ENCODE peak calls at places on chromosome 14, in five cellular contexts. One of them, this sample, is unnamed.
A peak's percentile ranks its signal among the peaks of the same experiment; 100 is the strongest.

GRCh38 chr14:75050852-75051555 is at the start of gene MLH3:
- DNase-seq in stomach: peak; percentile 81
- DNase-seq in CD8-positive, alpha-beta memory T cell: peak; percentile 87
- DNase-seq in adipocyte: peak; percentile 85
- DNase-seq in mesenchymal stem cell: peak; percentile 76
- DNase-seq in this sample: peak; percentile 93

GRCh38 chr14:71240866-71241520 is 333.7 kb downstream of the PCNX1 start:
- DNase-seq in CD8-positive, alpha-beta memory T cell: no peak
- DNase-seq in adipocyte: no peak
- DNase-seq in stomach: no peak
- DNase-seq in mesenchymal stem cell: no peak
- DNase-seq in this sample: no peak

GRCh38 chr14:26729851-26730250 is 132.0 kb upstream of the NOVA1 start:
- DNase-seq in CD8-positive, alpha-beta memory T cell: no peak
- DNase-seq in adipocyte: peak; percentile 48
- DNase-seq in mesenchymal stem cell: no peak
- DNase-seq in stomach: no peak
- DNase-seq in this sample: no peak

GRCh38 chr14:90743826-90744225 is 72.4 kb downstream of the TTC7B start:
- DNase-seq in adipocyte: no peak
- DNase-seq in CD8-positive, alpha-beta memory T cell: no peak
- DNase-seq in stomach: no peak
- DNase-seq in mesenchymal stem cell: no peak
- DNase-seq in this sample: no peak

GRCh38 chr14:21233457-21234076 is 35.7 kb downstream of the HNRNPC start:
- DNase-seq in mesenchymal stem cell: peak; percentile 29
- DNase-seq in CD8-positive, alpha-beta memory T cell: no peak
- DNase-seq in stomach: no peak
- DNase-seq in adipocyte: no peak
- DNase-seq in this sample: no peak

GRCh38 chr14:31278883-31279282 is 71.3 kb upstream of the HECTD1 start:
- DNase-seq in stomach: no peak
- DNase-seq in CD8-positive, alpha-beta memory T cell: no peak
- DNase-seq in mesenchymal stem cell: no peak
- DNase-seq in adipocyte: no peak
- DNase-seq in this sample: no peak

GRCh38 chr14:93322886-93323596 is 9.8 kb downstream of the BTBD7 start:
- DNase-seq in stomach: no peak
- DNase-seq in CD8-positive, alpha-beta memory T cell: no peak
- DNase-seq in mesenchymal stem cell: no peak
- DNase-seq in adipocyte: no peak
- DNase-seq in this sample: no peak

GRCh38 chr14:23076785-23077408 is 18.0 kb downstream of the ACIN1 start:
- DNase-seq in adipocyte: peak; percentile 72
- DNase-seq in stomach: no peak
- DNase-seq in mesenchymal stem cell: peak; percentile 58
- DNase-seq in CD8-positive, alpha-beta memory T cell: no peak
- DNase-seq in this sample: no peak

GRCh38 chr14:83924259-83924658 is 1605.7 kb upstream of the FLRT2 start:
- DNase-seq in mesenchymal stem cell: no peak
- DNase-seq in CD8-positive, alpha-beta memory T cell: no peak
- DNase-seq in stomach: no peak
- DNase-seq in adipocyte: no peak
- DNase-seq in this sample: no peak

GRCh38 chr14:82855912-82856381 is 1322.3 kb upstream of the SEL1L start:
- DNase-seq in stomach: no peak
- DNase-seq in adipocyte: peak; percentile 4
- DNase-seq in mesenchymal stem cell: peak; percentile 62
- DNase-seq in CD8-positive, alpha-beta memory T cell: no peak
- DNase-seq in this sample: peak; percentile 1

GRCh38 chr14:37824936-37825698 is 229.7 kb downstream of the TTC6 start:
- DNase-seq in CD8-positive, alpha-beta memory T cell: no peak
- DNase-seq in stomach: no peak
- DNase-seq in mesenchymal stem cell: peak; percentile 58
- DNase-seq in adipocyte: no peak
- DNase-seq in this sample: no peak

GRCh38 chr14:91229743-91230200 is 14.7 kb downstream of the GPR68 start:
- DNase-seq in CD8-positive, alpha-beta memory T cell: peak; percentile 86
- DNase-seq in adipocyte: no peak
- DNase-seq in stomach: no peak
- DNase-seq in mesenchymal stem cell: peak; percentile 37
- DNase-seq in this sample: peak; percentile 64

GRCh38 chr14:68526420-68527105 is 266.3 kb downstream of the ZFP36L1 start:
- DNase-seq in adipocyte: no peak
- DNase-seq in stomach: peak; percentile 80
- DNase-seq in mesenchymal stem cell: no peak
- DNase-seq in CD8-positive, alpha-beta memory T cell: no peak
- DNase-seq in this sample: no peak

GRCh38 chr14:37056473-37056872 is 115.9 kb downstream of the SLC25A21 start:
- DNase-seq in adipocyte: no peak
- DNase-seq in stomach: no peak
- DNase-seq in CD8-positive, alpha-beta memory T cell: no peak
- DNase-seq in mesenchymal stem cell: peak; percentile 38
- DNase-seq in this sample: no peak

GRCh38 chr14:75906228-75906627 is 75.6 kb downstream of the TGFB3 start:
- DNase-seq in adipocyte: no peak
- DNase-seq in CD8-positive, alpha-beta memory T cell: no peak
- DNase-seq in stomach: no peak
- DNase-seq in mesenchymal stem cell: no peak
- DNase-seq in this sample: no peak

GRCh38 chr14:79549515-79549914 is 661.8 kb downstream of the DIO2 start:
- DNase-seq in stomach: no peak
- DNase-seq in mesenchymal stem cell: peak; percentile 20
- DNase-seq in adipocyte: no peak
- DNase-seq in CD8-positive, alpha-beta memory T cell: no peak
- DNase-seq in this sample: no peak

GRCh38 chr14:37124617-37125016 is 47.8 kb downstream of the SLC25A21 start:
- DNase-seq in adipocyte: no peak
- DNase-seq in stomach: no peak
- DNase-seq in CD8-positive, alpha-beta memory T cell: no peak
- DNase-seq in mesenchymal stem cell: no peak
- DNase-seq in this sample: no peak

GRCh38 chr14:87992349-87992719 is 648 bp downstream of the GALC start:
- DNase-seq in CD8-positive, alpha-beta memory T cell: no peak
- DNase-seq in mesenchymal stem cell: no peak
- DNase-seq in adipocyte: no peak
- DNase-seq in stomach: no peak
- DNase-seq in this sample: peak; percentile 59

GRCh38 chr14:34875031-34875922 is at the start of gene BAZ1A:
- DNase-seq in adipocyte: peak; percentile 87
- DNase-seq in mesenchymal stem cell: peak; percentile 97
- DNase-seq in CD8-positive, alpha-beta memory T cell: peak; percentile 52
- DNase-seq in stomach: peak; percentile 64
- DNase-seq in this sample: peak; percentile 90

GRCh38 chr14:74979442-74980397 is 23.0 kb upstream of the EIF2B2 start:
- DNase-seq in stomach: no peak
- DNase-seq in adipocyte: peak; percentile 73
- DNase-seq in mesenchymal stem cell: peak; percentile 73
- DNase-seq in CD8-positive, alpha-beta memory T cell: no peak
- DNase-seq in this sample: no peak

GRCh38 chr14:74941676-74942097 is 13.7 kb downstream of the PGF start:
- DNase-seq in adipocyte: peak; percentile 57
- DNase-seq in CD8-positive, alpha-beta memory T cell: peak; percentile 67
- DNase-seq in stomach: no peak
- DNase-seq in mesenchymal stem cell: peak; percentile 63
- DNase-seq in this sample: peak; percentile 32

GRCh38 chr14:102316048-102316745 is 3.3 kb upstream of the ZNF839 start:
- DNase-seq in CD8-positive, alpha-beta memory T cell: peak; percentile 62
- DNase-seq in mesenchymal stem cell: peak; percentile 87
- DNase-seq in stomach: no peak
- DNase-seq in adipocyte: no peak
- DNase-seq in this sample: no peak

GRCh38 chr14:106318700-106319099 is 792.3 kb downstream of the TMEM121 start:
- DNase-seq in adipocyte: no peak
- DNase-seq in CD8-positive, alpha-beta memory T cell: peak; percentile 52
- DNase-seq in stomach: no peak
- DNase-seq in mesenchymal stem cell: no peak
- DNase-seq in this sample: no peak

GRCh38 chr14:54894995-54895394 is 7.6 kb downstream of the GCH1 start:
- DNase-seq in stomach: no peak
- DNase-seq in adipocyte: no peak
- DNase-seq in CD8-positive, alpha-beta memory T cell: no peak
- DNase-seq in mesenchymal stem cell: peak; percentile 82
- DNase-seq in this sample: no peak

GRCh38 chr14:77071938-77072388 is 26.1 kb upstream of the CIPC start:
- DNase-seq in CD8-positive, alpha-beta memory T cell: no peak
- DNase-seq in stomach: no peak
- DNase-seq in adipocyte: no peak
- DNase-seq in mesenchymal stem cell: no peak
- DNase-seq in this sample: no peak

GRCh38 chr14:21098134-21098891 is at the start of gene ZNF219:
- DNase-seq in adipocyte: peak; percentile 81
- DNase-seq in CD8-positive, alpha-beta memory T cell: peak; percentile 65
- DNase-seq in mesenchymal stem cell: peak; percentile 52
- DNase-seq in stomach: peak; percentile 53
- DNase-seq in this sample: peak; percentile 76

GRCh38 chr14:58738189-58738836 is 100.6 kb downstream of the DACT1 start:
- DNase-seq in mesenchymal stem cell: peak; percentile 95
- DNase-seq in adipocyte: peak; percentile 81
- DNase-seq in CD8-positive, alpha-beta memory T cell: no peak
- DNase-seq in stomach: no peak
- DNase-seq in this sample: no peak

DNA sequence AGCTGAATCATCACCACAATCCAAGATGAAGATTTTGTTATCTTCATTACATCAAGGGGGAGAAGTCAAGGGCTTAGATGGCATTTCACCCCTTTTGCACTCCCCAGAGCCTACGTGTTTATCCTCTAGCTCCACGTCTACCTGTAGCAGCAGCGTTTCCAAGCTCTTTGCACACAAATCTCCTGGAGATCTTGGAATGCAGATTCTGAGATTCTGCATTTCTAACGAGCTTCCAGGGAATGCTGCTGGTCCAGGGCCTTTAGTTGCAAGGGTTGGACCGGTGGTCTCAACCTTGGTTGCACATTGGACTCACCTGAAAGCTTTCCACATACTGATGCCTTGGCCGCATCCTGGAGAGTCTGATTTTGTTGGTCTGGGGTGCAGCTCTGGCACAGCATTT is 49.5 kb upstream of the STON2 start:
- DNase-seq in mesenchymal stem cell: no peak
- DNase-seq in stomach: no peak
- DNase-seq in adipocyte: no peak
- DNase-seq in CD8-positive, alpha-beta memory T cell: no peak
- DNase-seq in this sample: no peak
- H3K4me1 ChIP-seq in mesenchymal stem cell: peaks cover 13% of the 10 kb centered on the region
- H3K4me1 ChIP-seq in stomach: peaks cover 23% of the 10 kb centered on the region
- H3K4me1 ChIP-seq in adipocyte: peaks cover 31% of the 10 kb centered on the region
- H3K4me1 ChIP-seq in CD8-positive, alpha-beta memory T cell: no peaks in the 10 kb centered on the region
- H3K4me1 ChIP-seq in this sample: no peaks in the 10 kb centered on the region

GRCh38 chr14:105249175-105250007 is 1.1 kb downstream of the BTBD6 start:
- DNase-seq in mesenchymal stem cell: peak; percentile 51
- DNase-seq in stomach: peak; percentile 35
- DNase-seq in CD8-positive, alpha-beta memory T cell: no peak
- DNase-seq in adipocyte: no peak
- DNase-seq in this sample: peak; percentile 24
- H3K4me1 ChIP-seq in mesenchymal stem cell: peaks cover 16% of the 10 kb centered on the region
- H3K4me1 ChIP-seq in stomach: peaks cover 32% of the 10 kb centered on the region
- H3K4me1 ChIP-seq in CD8-positive, alpha-beta memory T cell: peaks cover 17% of the 10 kb centered on the region
- H3K4me1 ChIP-seq in adipocyte: peaks cover 24% of the 10 kb centered on the region
- H3K4me1 ChIP-seq in this sample: no peaks in the 10 kb centered on the region

DNA sequence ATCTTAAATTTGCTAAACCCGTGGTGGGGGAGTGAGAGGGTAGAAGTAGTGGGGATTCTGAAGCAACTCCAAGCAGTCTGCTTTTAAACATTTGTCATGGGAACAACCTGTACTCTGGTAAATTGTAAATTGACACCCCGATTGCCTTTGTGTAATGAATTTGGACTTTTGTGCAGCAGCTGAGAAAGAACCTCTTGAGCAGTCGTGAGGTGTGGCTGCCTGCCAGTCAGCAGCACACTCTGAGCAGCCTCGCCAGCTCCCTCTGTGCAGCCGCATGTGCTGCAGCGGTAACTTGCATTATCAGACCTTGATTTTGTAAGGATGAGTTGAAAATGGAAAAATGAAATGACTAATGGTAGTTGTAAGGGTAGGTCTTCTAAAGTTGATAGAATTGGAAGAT is 74.3 kb downstream of the SUSD6 start:
- DNase-seq in stomach: peak; percentile 82
- DNase-seq in mesenchymal stem cell: no peak
- DNase-seq in adipocyte: peak; percentile 51
- DNase-seq in CD8-positive, alpha-beta memory T cell: no peak
- DNase-seq in this sample: peak; percentile 82
- H3K4me1 ChIP-seq in stomach: peaks cover 94% of the 10 kb centered on the region
- H3K4me1 ChIP-seq in mesenchymal stem cell: peaks cover 7% of the 10 kb centered on the region
- H3K4me1 ChIP-seq in adipocyte: peaks cover 48% of the 10 kb centered on the region
- H3K4me1 ChIP-seq in CD8-positive, alpha-beta memory T cell: peaks cover 52% of the 10 kb centered on the region
- H3K4me1 ChIP-seq in this sample: peaks cover 23% of the 10 kb centered on the region

GRCh38 chr14:99532310-99532709 is 51.1 kb downstream of the CCNK start:
- DNase-seq in mesenchymal stem cell: no peak
- DNase-seq in adipocyte: no peak
- DNase-seq in CD8-positive, alpha-beta memory T cell: no peak
- DNase-seq in stomach: no peak
- DNase-seq in this sample: no peak
- H3K4me1 ChIP-seq in mesenchymal stem cell: peaks cover 50% of the 10 kb centered on the region
- H3K4me1 ChIP-seq in adipocyte: peaks cover 2% of the 10 kb centered on the region
- H3K4me1 ChIP-seq in CD8-positive, alpha-beta memory T cell: no peaks in the 10 kb centered on the region
- H3K4me1 ChIP-seq in stomach: peaks cover 49% of the 10 kb centered on the region
- H3K4me1 ChIP-seq in this sample: no peaks in the 10 kb centered on the region

GRCh38 chr14:50225067-50225973 is 6.1 kb downstream of the SOS2 start:
- DNase-seq in mesenchymal stem cell: peak; percentile 65
- DNase-seq in stomach: no peak
- DNase-seq in adipocyte: peak; percentile 77
- DNase-seq in CD8-positive, alpha-beta memory T cell: no peak
- DNase-seq in this sample: peak; percentile 72
- H3K4me1 ChIP-seq in mesenchymal stem cell: peaks cover 2% of the 10 kb centered on the region
- H3K4me1 ChIP-seq in stomach: peaks cover 77% of the 10 kb centered on the region
- H3K4me1 ChIP-seq in adipocyte: peaks cover 45% of the 10 kb centered on the region
- H3K4me1 ChIP-seq in CD8-positive, alpha-beta memory T cell: peaks cover 36% of the 10 kb centered on the region
- H3K4me1 ChIP-seq in this sample: peaks cover 14% of the 10 kb centered on the region

GRCh38 chr14:95910628-95911027 is 34.0 kb downstream of the TUNAR start:
- DNase-seq in adipocyte: no peak
- DNase-seq in CD8-positive, alpha-beta memory T cell: no peak
- DNase-seq in mesenchymal stem cell: no peak
- DNase-seq in stomach: no peak
- DNase-seq in this sample: no peak
- H3K4me1 ChIP-seq in adipocyte: no peaks in the 10 kb centered on the region
- H3K4me1 ChIP-seq in CD8-positive, alpha-beta memory T cell: no peaks in the 10 kb centered on the region
- H3K4me1 ChIP-seq in mesenchymal stem cell: no peaks in the 10 kb centered on the region
- H3K4me1 ChIP-seq in stomach: no peaks in the 10 kb centered on the region
- H3K4me1 ChIP-seq in this sample: no peaks in the 10 kb centered on the region

GRCh38 chr14:47722929-47723693 is 47.7 kb upstream of the MDGA2 start:
- DNase-seq in stomach: no peak
- DNase-seq in CD8-positive, alpha-beta memory T cell: no peak
- DNase-seq in adipocyte: no peak
- DNase-seq in mesenchymal stem cell: no peak
- DNase-seq in this sample: no peak
- H3K4me1 ChIP-seq in stomach: no peaks in the 10 kb centered on the region
- H3K4me1 ChIP-seq in CD8-positive, alpha-beta memory T cell: no peaks in the 10 kb centered on the region
- H3K4me1 ChIP-seq in adipocyte: no peaks in the 10 kb centered on the region
- H3K4me1 ChIP-seq in mesenchymal stem cell: no peaks in the 10 kb centered on the region
- H3K4me1 ChIP-seq in this sample: no peaks in the 10 kb centered on the region

This sample was measured in small intestine.